ENCODE peak calls at places on chromosomes 1 and 21, in nine cellular contexts. F, Q, B, A, M, O, U, Z and P are unnamed samples.

GRCh38 chr1:176994926-176995596 is 169.5 kb downstream of the ASTN1 start:
- DNase-seq in F (no peak), Q (no peak), B (no peak), A (no peak), M (no peak), O (no peak), U (no peak), Z (no peak), P (no peak)

GRCh38 chr1:181456551-181456950 is 26.8 kb upstream of the CACNA1E start:
- DNase-seq in F (no peak), Q (no peak), B (no peak), A (no peak), M (no peak), O (no peak), U (no peak), Z (no peak), P (no peak)

GRCh38 chr1:202852163-202852904 is 36.6 kb downstream of the RABIF start:
- DNase-seq in F (no peak), Q (peak; percentile 42), B (peak; percentile 70), A (no peak), M (no peak), O (no peak), U (peak; percentile 30), Z (peak; percentile 14), P (peak; percentile 38)

GRCh38 chr1:43525995-43526394 is 4.7 kb upstream of the PTPRF start:
- DNase-seq in F (no peak), Q (no peak), B (no peak), A (no peak), M (no peak), O (no peak), U (no peak), Z (no peak), P (peak; percentile 55)

GRCh38 chr1:11977625-11978024 is 2.6 kb upstream of the MFN2 start:
- DNase-seq in F (no peak), Q (peak; percentile 75), B (no peak), A (no peak), M (no peak), O (no peak), U (no peak), Z (no peak), P (peak; percentile 92)

GRCh38 chr1:19096036-19096833 is 113.8 kb downstream of the UBR4 start:
- DNase-seq in F (no peak), Q (no peak), B (no peak), A (no peak), M (no peak), O (no peak), U (no peak), Z (no peak), P (no peak)

GRCh38 chr1:237879195-237879594 is 11.5 kb downstream of the ZP4 start:
- DNase-seq in F (no peak), Q (no peak), B (no peak), A (no peak), M (no peak), O (no peak), U (no peak), Z (no peak), P (no peak)

GRCh38 chr1:161379071-161379470 is 11.4 kb upstream of the CFAP126 start:
- DNase-seq in F (no peak), Q (no peak), B (no peak), A (no peak), M (no peak), O (no peak), U (no peak), Z (no peak), P (no peak)

GRCh38 chr21:34626131-34626530 is 11.2 kb upstream of the RCAN1 start:
- DNase-seq in F (no peak), Q (no peak), B (no peak), A (no peak), M (no peak), O (no peak), U (no peak), Z (no peak), P (no peak)

GRCh38 chr1:89809556-89809955 is 11.3 kb upstream of the LRRC8D start:
- DNase-seq in F (no peak), Q (no peak), B (no peak), A (no peak), M (no peak), O (no peak), U (no peak), Z (no peak), P (peak; percentile 11)

GRCh38 chr1:43789604-43790288 is 82.4 kb downstream of the ST3GAL3 start:
- DNase-seq in F (no peak), Q (no peak), B (no peak), A (no peak), M (no peak), O (no peak), U (no peak), Z (no peak), P (no peak)

GRCh38 chr1:54327386-54328116 is 78.6 kb downstream of the SSBP3 start:
- DNase-seq in F (no peak), Q (no peak), B (no peak), A (no peak), M (no peak), O (no peak), U (no peak), Z (no peak), P (peak; percentile 62)

GRCh38 chr1:246151796-246152434 is 355.2 kb downstream of the SMYD3 start:
- DNase-seq in F (no peak), Q (no peak), B (no peak), A (no peak), M (no peak), O (no peak), U (no peak), Z (no peak), P (no peak)

GRCh38 chr1:198657550-198658064 is 18.8 kb downstream of the PTPRC start:
- DNase-seq in F (no peak), Q (peak; percentile 98), B (no peak), A (no peak), M (peak; percentile 57), O (no peak), U (no peak), Z (peak; percentile 93), P (peak; percentile 96)

GRCh38 chr1:41353744-41354143 is 7.5 kb upstream of the FOXO6 start:
- DNase-seq in F (no peak), Q (no peak), B (no peak), A (no peak), M (no peak), O (no peak), U (no peak), Z (no peak), P (peak; percentile 43)

GRCh38 chr1:15168479-15168878 is 14.9 kb downstream of the TMEM51 start:
- DNase-seq in F (no peak), Q (no peak), B (no peak), A (no peak), M (no peak), O (no peak), U (peak; percentile 59), Z (peak; percentile 61), P (peak; percentile 42)

GRCh38 chr1:153538315-153538821 is 2.4 kb downstream of the S100A5 start:
- DNase-seq in F (no peak), Q (no peak), B (peak; percentile 68), A (no peak), M (no peak), O (no peak), U (no peak), Z (no peak), P (peak; percentile 45)

GRCh38 chr1:19007491-19008441 is 51.3 kb upstream of the IFFO2 start:
- DNase-seq in F (no peak), Q (no peak), B (no peak), A (no peak), M (no peak), O (no peak), U (no peak), Z (no peak), P (no peak)

GRCh38 chr1:96236156-96236739 is 485.3 kb upstream of the PTBP2 start:
- DNase-seq in F (no peak), Q (peak; percentile 44), B (peak; percentile 14), A (no peak), M (peak; percentile 68), O (no peak), U (peak; percentile 10), Z (peak; percentile 50), P (peak; percentile 85)

GRCh38 chr1:54407201-54407956 is 1.2 kb upstream of the SSBP3 start:
- DNase-seq in F (peak; percentile 83), Q (peak; percentile 90), B (peak; percentile 51), A (peak; percentile 40), M (peak; percentile 96), O (no peak), U (peak; percentile 79), Z (peak; percentile 91), P (peak; percentile 97)

GRCh38 chr1:201384406-201384782 is 6.9 kb upstream of the TNNT2 start:
- DNase-seq in F (no peak), Q (no peak), B (no peak), A (no peak), M (no peak), O (no peak), U (no peak), Z (no peak), P (no peak)

GRCh38 chr1:218164111-218164929 is 120.8 kb upstream of the RRP15 start:
- DNase-seq in F (no peak), Q (no peak), B (peak; percentile 88), A (peak; percentile 28), M (peak; percentile 71), O (no peak), U (no peak), Z (no peak), P (peak; percentile 38)

GRCh38 chr1:231973840-231974239 is 347.2 kb downstream of the DISC1 start:
- DNase-seq in F (no peak), Q (no peak), B (no peak), A (no peak), M (no peak), O (no peak), U (no peak), Z (no peak), P (no peak)

GRCh38 chr1:176149939-176150807 is 56.9 kb downstream of the COP1 start:
- DNase-seq in F (no peak), Q (no peak), B (no peak), A (no peak), M (no peak), O (no peak), U (no peak), Z (no peak), P (no peak)

GRCh38 chr1:234912541-234913312 is 215.9 kb downstream of the TOMM20 start:
- DNase-seq in F (no peak), Q (no peak), B (peak; percentile 40), A (no peak), M (no peak), O (no peak), U (no peak), Z (no peak), P (no peak)

GRCh38 chr1:39525366-39526165 is 34.1 kb downstream of the BMP8A start:
- DNase-seq in F (no peak), Q (no peak), B (no peak), A (no peak), M (no peak), O (no peak), U (no peak), Z (no peak), P (no peak)

GRCh38 chr1:168084396-168085231 is 52.1 kb downstream of the GPR161 start:
- DNase-seq in F (peak; percentile 45), Q (no peak), B (peak; percentile 85), A (no peak), M (peak; percentile 29), O (no peak), U (no peak), Z (no peak), P (peak; percentile 67)